ENCODE peak calls at places on chromosome 9, in ten cellular contexts. N is anterior cingulate cortex; P is activated T-cell treated with anti-CD3 and anti-CD28 coated beads, Interleukin-2, amount 50 U/mL, for 1 hour; B is GF-D8; A is AG09309; Y is stimulated activated CD8-positive, alpha-beta memory T cell treated with anti-CD3 and anti-CD28 coated beads, Interleukin-7, amount 100 ng/mL, for 24 hours; I is GM12891; J is GM23338; F is globus pallidus; C is mesothelial cell of epicardium. U is an unnamed sample.

GRCh38 chr9:115170674-115171073 is 52.7 kb upstream of the TNC start:
- DNase-seq in N (no peak), P (no peak), B (no peak), A (no peak), Y (no peak), I (no peak), J (no peak), F (no peak), C (no peak), U (no peak)

GRCh38 chr9:115730845-115731244 is 422.7 kb upstream of the PAPPA start:
- DNase-seq in N (no peak), P (no peak), B (no peak), A (no peak), Y (no peak), I (no peak), J (no peak), F (no peak), C (no peak), U (no peak)

GRCh38 chr9:31005086-31005665 is 1379.3 kb upstream of the ACO1 start:
- DNase-seq in N (no peak), P (no peak), B (no peak), A (no peak), Y (no peak), I (no peak), J (no peak), F (no peak), C (no peak), U (no peak)

GRCh38 chr9:134127065-134127580 is 8.8 kb upstream of the WDR5 start:
- DNase-seq in N (no peak), P (no peak), B (no peak), A (no peak), Y (no peak), I (no peak), J (no peak), F (no peak), C (no peak), U (no peak)

GRCh38 chr9:134223601-134224122 is 59.3 kb upstream of the RNU6ATAC start:
- DNase-seq in N (no peak), P (no peak), B (no peak), A (no peak), Y (no peak), I (no peak), J (no peak), F (no peak), C (no peak), U (no peak)

GRCh38 chr9:107483666-107484065 is 5.9 kb downstream of the KLF4 start:
- DNase-seq in N (no peak), P (no peak), B (no peak), A (no peak), Y (no peak), I (no peak), J (no peak), F (no peak), C (no peak), U (no peak)

GRCh38 chr9:105132576-105132975 is 111.9 kb upstream of the SLC44A1 start:
- DNase-seq in N (no peak), P (no peak), B (no peak), A (peak), Y (no peak), I (no peak), J (no peak), F (no peak), C (no peak), U (no peak)

GRCh38 chr9:105296889-105297288 is 52.4 kb downstream of the SLC44A1 start:
- DNase-seq in N (no peak), P (no peak), B (no peak), A (peak), Y (no peak), I (no peak), J (peak), F (peak), C (no peak), U (no peak)

GRCh38 chr9:86700601-86701000 is 246.7 kb downstream of the GAS1 start:
- DNase-seq in N (no peak), P (no peak), B (no peak), A (no peak), Y (no peak), I (no peak), J (no peak), F (peak), C (peak), U (no peak)

GRCh38 chr9:132991351-132992300 is 13.1 kb downstream of the GFI1B start:
- DNase-seq in N (no peak), P (no peak), B (peak), A (no peak), Y (no peak), I (no peak), J (no peak), F (no peak), C (no peak), U (no peak)

GRCh38 chr9:22119537-22120167 is 110.5 kb upstream of the CDKN2B start:
- DNase-seq in N (no peak), P (no peak), B (no peak), A (no peak), Y (no peak), I (no peak), J (peak), F (peak), C (no peak), U (no peak)

GRCh38 chr9:4929917-4930316 is 55.2 kb upstream of the JAK2 start:
- DNase-seq in N (no peak), P (no peak), B (no peak), A (no peak), Y (no peak), I (no peak), J (no peak), F (no peak), C (no peak), U (no peak)

GRCh38 chr9:129176786-129177442 is 1.1 kb downstream of the IER5L start:
- DNase-seq in N (no peak), P (peak), B (no peak), A (no peak), Y (no peak), I (no peak), J (peak), F (no peak), C (no peak), U (no peak)